ENCODE peak calls at places on chromosomes 5 and 9, in ten cellular contexts. H is activated T-cell treated with anti-CD3 and anti-CD28 coated beads for 48 hours; W is activated naive CD8-positive, alpha-beta T cell treated with anti-CD3 and anti-CD28 coated beads, Interleukin-2, amount 50 U/mL, for 24 hours; X is CD4-positive, alpha-beta T cell; G is choroid plexus epithelial cell; I is HTR-8/SVneo; K is T-helper 2 cell treated with Interferon-gamma antibody and Interleukin-4, amounts not matched to agents 5 μg/mL and 100 μg/mL, for 36 hours; S is HEK293T; O is stomach; T is AG09319. E is an unnamed sample.
A peak's percentile ranks its signal among the peaks of the same experiment; 100 is the strongest.

GRCh38 chr9:29393064-29393463 is 1819.8 kb upstream of the C9orf72 start:
- DNase-seq in H (no peak), W (no peak), X (no peak), G (peak; percentile 31), I (no peak), K (no peak), S (no peak), O (no peak), T (no peak), E (no peak)

GRCh38 chr9:115385383-115386122 is 267.6 kb upstream of the TNC start:
- DNase-seq in H (no peak), W (no peak), X (no peak), G (no peak), I (no peak), K (no peak), S (no peak), O (no peak), T (no peak), E (no peak)

GRCh38 chr9:36966371-36967097 is 67.5 kb downstream of the PAX5 start:
- DNase-seq in H (no peak), W (no peak), X (no peak), G (no peak), I (no peak), K (no peak), S (no peak), O (no peak), T (no peak), E (no peak)

GRCh38 chr9:127878001-127878651 is 651 bp upstream of the AK1 start:
- DNase-seq in H (no peak), W (no peak), X (no peak), G (no peak), I (no peak), K (no peak), S (no peak), O (no peak), T (no peak), E (no peak)

GRCh38 chr5:83220331-83220730 is 143.0 kb downstream of the XRCC4 start:
- DNase-seq in H (no peak), W (no peak), X (no peak), G (no peak), I (no peak), K (no peak), S (no peak), O (no peak), T (no peak), E (no peak)

GRCh38 chr9:123996731-123997421 is 14.7 kb upstream of the LHX2 start:
- DNase-seq in H (peak; percentile 46), W (peak; percentile 67), X (no peak), G (peak; percentile 65), I (no peak), K (no peak), S (no peak), O (peak; percentile 36), T (no peak), E (no peak)

GRCh38 chr9:125912261-125912660 is 165.1 kb downstream of the PBX3 start:
- DNase-seq in H (no peak), W (no peak), X (no peak), G (no peak), I (no peak), K (no peak), S (no peak), O (no peak), T (no peak), E (no peak)

GRCh38 chr9:133597316-133597957 is 11.8 kb downstream of the FAM163B start:
- DNase-seq in H (no peak), W (no peak), X (no peak), G (peak; percentile 37), I (no peak), K (no peak), S (peak; percentile 37), O (no peak), T (no peak), E (no peak)

GRCh38 chr5:143890475-143890874 is 78.5 kb downstream of the HMHB1 start:
- DNase-seq in H (no peak), W (no peak), X (no peak), G (peak; percentile 44), I (no peak), K (no peak), S (no peak), O (no peak), T (no peak), E (no peak)

GRCh38 chr9:5899292-5899691 is 8.6 kb downstream of the MLANA start:
- DNase-seq in H (no peak), W (no peak), X (no peak), G (peak; percentile 44), I (no peak), K (no peak), S (no peak), O (no peak), T (no peak), E (no peak)

GRCh38 chr5:177382423-177383029 is 1.7 kb upstream of the SLC34A1 start:
- DNase-seq in H (no peak), W (no peak), X (peak; percentile 41), G (peak; percentile 56), I (no peak), K (no peak), S (no peak), O (peak; percentile 71), T (no peak), E (peak; percentile 72)

GRCh38 chr5:68141494-68141893 is 74.1 kb upstream of the PIK3R1 start:
- DNase-seq in H (no peak), W (no peak), X (no peak), G (peak; percentile 81), I (no peak), K (no peak), S (no peak), O (no peak), T (peak; percentile 31), E (no peak)

GRCh38 chr9:20408513-20408912 is 213.8 kb downstream of the MLLT3 start:
- DNase-seq in H (no peak), W (no peak), X (no peak), G (no peak), I (no peak), K (no peak), S (peak; percentile 73), O (no peak), T (no peak), E (no peak)

E was measured in prostate gland.